ENCODE peak calls at places on chromosome 15, in four cellular contexts. P, W, X and F are unnamed samples.

GRCh38 chr15:64023215-64023614 is 23.1 kb downstream of the DAPK2 start:
- DNase-seq in X (no peak), W (no peak), P (no peak), F (no peak)

GRCh38 chr15:79378394-79379158 is 53.6 kb upstream of the MINAR1 start:
- DNase-seq in P (no peak), X (no peak), W (peak; percentile 17), F (no peak)

GRCh38 chr15:33113666-33114483 is 80.6 kb downstream of the FMN1 start:
- DNase-seq in W (no peak), X (no peak), P (no peak), F (no peak)

GRCh38 chr15:62779041-62779810 is 263.3 kb upstream of the TPM1 start:
- DNase-seq in P (no peak), W (peak; percentile 19), X (no peak), F (no peak)

GRCh38 chr15:98455899-98456298 is 192.4 kb upstream of the IGF1R start:
- DNase-seq in X (no peak), P (no peak), W (no peak), F (no peak)

GRCh38 chr15:85859671-85860070 is 64.9 kb upstream of the KLHL25 start:
- DNase-seq in W (no peak), X (no peak), P (no peak), F (no peak)

GRCh38 chr15:75161106-75161505 is 40.6 kb upstream of the C15orf39 start:
- DNase-seq in W (no peak), X (no peak), P (no peak), F (no peak)

GRCh38 chr15:89379818-89380217 is 45.2 kb upstream of the POLG start:
- DNase-seq in P (no peak), X (no peak), W (no peak), F (no peak)

GRCh38 chr15:41585140-41586047 is 26.4 kb downstream of the TYRO3 start:
- DNase-seq in W (peak; percentile 44), X (no peak), P (no peak), F (no peak)

GRCh38 chr15:49232407-49232806 is 62.4 kb downstream of the GALK2 start:
- DNase-seq in X (no peak), W (no peak), P (no peak), F (no peak)

GRCh38 chr15:69475769-69476358 is 23.2 kb downstream of the RPLP1 start:
- DNase-seq in W (peak; percentile 83), P (peak; percentile 51), X (peak; percentile 47), F (no peak)

GRCh38 chr15:76336254-76337046 is at the start of gene ISL2:
- DNase-seq in P (no peak), W (peak; percentile 99), X (peak; percentile 97), F (no peak)

GRCh38 chr15:85539491-85539890 is 159.1 kb downstream of the AKAP13 start:
- DNase-seq in W (no peak), P (no peak), X (no peak), F (no peak)

GRCh38 chr15:83299462-83299861 is 15.0 kb upstream of the BNC1 start:
- DNase-seq in X (no peak), W (no peak), P (no peak), F (no peak)

GRCh38 chr15:80996247-80996646 is 4.5 kb upstream of the TLNRD1 start:
- DNase-seq in X (peak; percentile 59), W (peak; percentile 58), P (no peak), F (no peak)

GRCh38 chr15:68489426-68489825 is 57.5 kb upstream of the ITGA11 start:
- DNase-seq in W (no peak), P (no peak), X (no peak), F (no peak)

GRCh38 chr15:25676070-25676469 is 187.1 kb downstream of the ATP10A start:
- DNase-seq in W (no peak), P (no peak), X (no peak), F (no peak)

GRCh38 chr15:57820119-57820518 is 113.6 kb downstream of the POLR2M start:
- DNase-seq in W (no peak), X (no peak), P (no peak), F (no peak)

GRCh38 chr15:92846716-92847115 is 53.4 kb upstream of the CHD2 start:
- DNase-seq in P (no peak), X (no peak), W (no peak), F (no peak)

GRCh38 chr15:38864827-38865604 is 300.4 kb upstream of the RASGRP1 start:
- DNase-seq in X (no peak), W (no peak), P (no peak), F (no peak)

GRCh38 chr15:89615135-89615534 is 39.9 kb downstream of the TICRR start:
- DNase-seq in X (no peak), W (no peak), P (no peak), F (no peak)

GRCh38 chr15:85769182-85769900 is 25.4 kb downstream of the KLHL25 start:
- DNase-seq in P (no peak), X (no peak), W (no peak), F (no peak)

GRCh38 chr15:97961067-97961954 is 808 bp downstream of the ARRDC4 start:
- DNase-seq in W (no peak), P (peak; percentile 5), X (peak; percentile 2), F (no peak)

GRCh38 chr15:80789296-80789695 is 10.1 kb downstream of the CEMIP start:
- DNase-seq in P (no peak), X (no peak), W (no peak), F (no peak)

GRCh38 chr15:67820992-67821783 is 4.1 kb upstream of the SKOR1 start:
- DNase-seq in P (no peak), W (no peak), X (no peak), F (no peak)

GRCh38 chr15:49435201-49435600 is 12.2 kb downstream of the FGF7 start:
- DNase-seq in X (no peak), W (no peak), P (no peak), F (no peak)

GRCh38 chr15:93072011-93072410 is 17.0 kb downstream of the RGMA start:
- DNase-seq in X (no peak), P (no peak), W (no peak), F (no peak)

GRCh38 chr15:67415186-67415585 is 105.7 kb upstream of the C15orf61 start:
- DNase-seq in W (no peak), X (no peak), P (no peak), F (no peak)

GRCh38 chr15:61030451-61030850 is 198.7 kb downstream of the RORA start:
- DNase-seq in X (no peak), P (no peak), W (no peak), F (no peak)

GRCh38 chr15:74904190-74904805 is 2.4 kb downstream of the FAM219B start:
- DNase-seq in P (no peak), W (no peak), X (no peak), F (no peak)

GRCh38 chr15:65099336-65099735 is 15.7 kb downstream of the UBAP1L start:
- DNase-seq in X (no peak), W (no peak), P (no peak), F (no peak)

GRCh38 chr15:56798639-56799038 is 65.3 kb upstream of the ZNF280D start:
- DNase-seq in X (peak; percentile 71), P (no peak), W (no peak), F (no peak)